ENCODE peak calls at places on chromosomes 7 and 10, in nine cellular contexts. O, B, C, N, W, H, M, Z and E are unnamed samples.

GRCh38 chr7:77348371-77348813 is 67.8 kb downstream of the GSAP start:
- DNase-seq in M (no peak), O (peak), N (no peak), H (no peak), Z (no peak), W (peak), C (no peak), B (no peak), E (peak)

GRCh38 chr10:6537704-6538103 is 42.4 kb downstream of the PRKCQ start:
- DNase-seq in C (no peak), Z (no peak), B (peak), O (no peak), W (no peak), H (peak), N (no peak), M (no peak), E (no peak)

GRCh38 chr7:135964254-135964653 is 12.9 kb downstream of the MTPN start:
- DNase-seq in N (no peak), B (no peak), Z (no peak), M (no peak), O (no peak), C (no peak), H (no peak), W (peak), E (no peak)

GRCh38 chr7:101673315-101673714 is 44.2 kb upstream of the MYL10 start:
- DNase-seq in Z (no peak), C (no peak), M (no peak), W (no peak), O (no peak), H (no peak), N (no peak), B (no peak), E (no peak)

GRCh38 chr7:158442260-158442659 is 145.4 kb downstream of the PTPRN2 start:
- DNase-seq in M (no peak), H (peak), Z (no peak), C (peak), W (no peak), O (no peak), B (no peak), N (peak), E (no peak)

GRCh38 chr10:110746254-110746826 is 102.2 kb downstream of the RBM20 start:
- DNase-seq in Z (peak), W (peak), N (peak), B (no peak), C (peak), H (peak), O (peak), M (peak), E (peak)

GRCh38 chr7:43248961-43249807 is 136.7 kb downstream of the HECW1 start:
- DNase-seq in B (peak), N (peak), Z (no peak), H (no peak), C (no peak), W (peak), O (no peak), M (no peak), E (peak)

GRCh38 chr7:25186436-25186835 is 41.9 kb downstream of the NPVF start:
- DNase-seq in C (no peak), N (no peak), M (no peak), B (no peak), Z (no peak), O (no peak), W (no peak), H (no peak), E (no peak)

GRCh38 chr7:923108-924041 is 31.1 kb downstream of the ADAP1 start:
- DNase-seq in C (no peak), O (peak), M (peak), W (peak), N (no peak), Z (peak), H (no peak), B (peak), E (no peak)

GRCh38 chr10:77675347-77675746 is 37.7 kb upstream of the KCNMA1 start:
- DNase-seq in M (no peak), N (no peak), H (no peak), W (no peak), O (no peak), B (no peak), Z (peak), C (no peak), E (no peak)

GRCh38 chr7:329691-330281 is 39.8 kb downstream of the FOXL3 start:
- DNase-seq in N (no peak), Z (no peak), B (peak), C (no peak), H (no peak), W (no peak), M (no peak), O (no peak), E (no peak)

GRCh38 chr7:47809387-47809786 is 138.9 kb downstream of the PKD1L1 start:
- DNase-seq in N (no peak), W (no peak), H (no peak), C (no peak), Z (no peak), B (no peak), M (no peak), O (no peak), E (no peak)

GRCh38 chr10:7788640-7789335 is 811 bp downstream of the ATP5F1C start:
- DNase-seq in W (peak), O (peak), Z (no peak), M (no peak), N (no peak), C (peak), H (peak), B (no peak), E (no peak)

GRCh38 chr10:5840314-5841307 is 27.4 kb upstream of the GDI2 start:
- DNase-seq in H (no peak), O (peak), B (no peak), W (no peak), N (no peak), C (peak), M (peak), Z (peak), E (no peak)

GRCh38 chr10:72692897-72693598 is 1.1 kb downstream of the MCU start:
- DNase-seq in W (peak), B (no peak), H (no peak), Z (peak), N (no peak), C (no peak), O (peak), M (no peak), E (no peak)

GRCh38 chr10:12774219-12774894 is 227.2 kb downstream of the CCDC3 start:
- DNase-seq in C (no peak), O (no peak), N (no peak), Z (no peak), W (no peak), H (peak), B (no peak), M (no peak), E (no peak)

GRCh38 chr7:50156163-50156562 is 63.1 kb upstream of the ZPBP start:
- DNase-seq in Z (no peak), O (no peak), H (no peak), M (no peak), W (no peak), N (no peak), B (no peak), C (no peak), E (no peak)

GRCh38 chr10:133441780-133442179 is 12.0 kb upstream of the SCART1 start:
- DNase-seq in B (no peak), O (no peak), N (no peak), W (no peak), C (no peak), H (no peak), M (no peak), Z (no peak), E (no peak)

GRCh38 chr7:138243430-138243829 is 167.2 kb downstream of the AKR1D1 start:
- DNase-seq in M (peak), O (peak), H (peak), B (no peak), C (peak), Z (no peak), W (no peak), N (peak), E (no peak)

GRCh38 chr10:49594594-49594993 is 15.5 kb upstream of the SLC18A3 start:
- DNase-seq in M (peak), H (peak), N (peak), O (peak), C (peak), B (no peak), W (peak), Z (peak), E (peak)

GRCh38 chr7:18570890-18571478 is 75.4 kb downstream of the HDAC9 start:
- DNase-seq in O (peak), Z (no peak), W (peak), H (peak), C (peak), N (peak), B (no peak), M (no peak), E (peak)

GRCh38 chr10:24691113-24691512 is 32.6 kb downstream of the ARHGAP21 start:
- DNase-seq in W (peak), H (no peak), N (no peak), B (no peak), C (no peak), O (peak), Z (no peak), M (no peak), E (no peak)

GRCh38 chr10:47309403-47310089 is 9.5 kb downstream of the GDF10 start:
- DNase-seq in H (peak), W (no peak), B (no peak), M (no peak), C (no peak), O (no peak), N (no peak), Z (no peak), E (no peak)

GRCh38 chr7:12895296-12895695 is 207.9 kb downstream of the ARL4A start:
- DNase-seq in O (no peak), N (no peak), M (no peak), W (no peak), Z (no peak), B (no peak), H (no peak), C (no peak), E (no peak)

GRCh38 chr10:102670871-102671434 is 26.7 kb downstream of the TRIM8 start:
- DNase-seq in H (peak), Z (no peak), B (no peak), N (no peak), M (no peak), C (peak), O (no peak), W (no peak), E (no peak)

GRCh38 chr7:137943132-137943551 is 58.7 kb downstream of the CREB3L2 start:
- DNase-seq in C (peak), O (peak), Z (no peak), B (no peak), W (peak), N (no peak), M (no peak), H (peak), E (no peak)

GRCh38 chr10:23196201-23196600 is 4.1 kb downstream of the PTF1A start:
- DNase-seq in N (no peak), H (no peak), O (no peak), W (no peak), M (no peak), B (no peak), C (no peak), Z (no peak), E (no peak)

GRCh38 chr10:47294057-47294456 is 5.9 kb upstream of the GDF10 start:
- DNase-seq in O (no peak), N (no peak), H (no peak), W (no peak), M (no peak), B (no peak), C (no peak), Z (no peak), E (no peak)

GRCh38 chr10:44647877-44648542 is 263.1 kb upstream of the CXCL12 start:
- DNase-seq in M (no peak), C (no peak), N (no peak), H (no peak), O (peak), Z (no peak), B (no peak), W (peak), E (peak)

GRCh38 chr10:86262671-86263165 is 103.9 kb downstream of the GRID1 start:
- DNase-seq in W (no peak), B (no peak), Z (no peak), H (peak), O (no peak), N (no peak), C (no peak), M (peak), E (no peak)

GRCh38 chr10:68900427-68901105 is 549 bp upstream of the DDX50 start:
- DNase-seq in B (peak), N (no peak), O (no peak), M (no peak), C (no peak), H (no peak), Z (no peak), W (peak), E (peak)

GRCh38 chr7:100157069-100157333 is 1.5 kb downstream of the TRAPPC14 start:
- DNase-seq in Z (no peak), W (no peak), B (no peak), M (no peak), C (no peak), N (no peak), H (no peak), O (no peak), E (no peak)

GRCh38 chr7:23811540-23811939 is 101.5 kb downstream of the STK31 start:
- DNase-seq in C (peak), B (no peak), N (peak), W (no peak), O (peak), H (peak), M (no peak), Z (no peak), E (no peak)

GRCh38 chr10:103966671-103967432 is at the start of gene SLK:
- DNase-seq in H (peak), B (peak), N (peak), Z (peak), W (peak), O (peak), C (peak), M (peak), E (peak)

GRCh38 chr7:72321637-72322036 is 90.5 kb downstream of the CALN1 start:
- DNase-seq in N (no peak), Z (no peak), O (no peak), H (no peak), W (no peak), M (no peak), C (no peak), B (no peak), E (no peak)

GRCh38 chr7:7861211-7861633 is 107.4 kb upstream of the GLCCI1 start:
- DNase-seq in C (peak), B (no peak), W (peak), Z (no peak), N (peak), H (no peak), O (peak), M (no peak), E (peak)

GRCh38 chr10:75038335-75038734 is 73.1 kb upstream of the SAMD8 start:
- DNase-seq in N (no peak), C (no peak), O (peak), Z (no peak), M (no peak), H (no peak), W (peak), B (no peak), E (peak)

GRCh38 chr10:100993986-100994708 is 5.5 kb upstream of the LZTS2 start:
- DNase-seq in Z (no peak), N (peak), C (no peak), B (no peak), W (peak), M (peak), O (peak), H (peak), E (peak)

GRCh38 chr10:4319870-4320367 is 506.1 kb upstream of the AKR1E2 start:
- DNase-seq in N (no peak), C (no peak), H (no peak), W (no peak), Z (no peak), B (no peak), O (no peak), M (no peak), E (no peak)

GRCh38 chr7:17732083-17732482 is 208.2 kb downstream of the SNX13 start:
- DNase-seq in M (no peak), N (no peak), H (no peak), C (no peak), Z (no peak), B (no peak), O (no peak), W (no peak), E (no peak)

GRCh38 chr7:141739250-141739649 is 1.1 kb downstream of the SSBP1 start:
- DNase-seq in C (no peak), N (no peak), M (no peak), W (no peak), H (no peak), O (no peak), Z (no peak), B (no peak), E (no peak)

GRCh38 chr7:141742229-141742628 is 4.1 kb downstream of the SSBP1 start:
- DNase-seq in H (no peak), M (no peak), Z (no peak), B (no peak), C (no peak), O (no peak), N (no peak), W (peak), E (no peak)

GRCh38 chr7:141737118-141737835 is 881 bp upstream of the SSBP1 start:
- DNase-seq in H (no peak), W (no peak), O (peak), Z (peak), C (peak), B (peak), M (no peak), N (peak), E (no peak)

GRCh38 chr7:141737836-141738591 is at the start of gene SSBP1:
- DNase-seq in M (peak), N (peak), Z (peak), C (peak), O (peak), W (peak), H (peak), B (peak), E (peak)

DNA sequence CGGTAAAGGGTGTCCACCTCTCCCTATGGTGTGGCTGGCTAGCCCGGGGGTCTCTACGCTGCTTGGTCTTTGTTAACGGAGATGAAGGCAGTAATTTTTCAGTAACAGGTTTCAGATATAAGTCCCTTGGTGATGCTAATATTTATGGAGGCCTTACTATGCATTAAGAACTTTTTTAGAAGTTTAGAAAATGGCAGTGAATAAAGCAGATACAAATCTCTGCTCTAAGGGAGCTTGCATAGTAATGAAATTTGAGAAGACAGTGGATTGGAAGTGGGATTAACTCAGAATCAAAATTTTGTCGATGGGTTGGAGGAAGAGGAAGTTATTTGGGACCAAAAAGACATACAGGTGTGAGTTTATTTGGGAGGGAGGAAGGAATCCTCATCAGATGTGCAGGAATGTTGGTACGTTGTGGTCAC is 445 bp downstream of the SSBP1 start:
- DNase-seq in N (no peak), M (no peak), H (no peak), B (no peak), O (no peak), C (no peak), W (no peak), Z (no peak), E (no peak)
- TF ChIP-seq CTCF in N (no peak), M (no peak), H (no peak), B (no peak), O (peak), C (no peak), W (peak), Z (no peak), E (no peak)

GRCh38 chr7:2661096-2661449 is 26.9 kb upstream of the AMZ1 start:
- DNase-seq in O (no peak), H (no peak), N (no peak), B (no peak), Z (no peak), M (no peak), W (no peak), C (no peak), E (no peak)
- TF ChIP-seq CTCF in O (no peak), H (no peak), N (no peak), B (no peak), Z (no peak), M (no peak), W (no peak), C (no peak), E (peak)

DNA sequence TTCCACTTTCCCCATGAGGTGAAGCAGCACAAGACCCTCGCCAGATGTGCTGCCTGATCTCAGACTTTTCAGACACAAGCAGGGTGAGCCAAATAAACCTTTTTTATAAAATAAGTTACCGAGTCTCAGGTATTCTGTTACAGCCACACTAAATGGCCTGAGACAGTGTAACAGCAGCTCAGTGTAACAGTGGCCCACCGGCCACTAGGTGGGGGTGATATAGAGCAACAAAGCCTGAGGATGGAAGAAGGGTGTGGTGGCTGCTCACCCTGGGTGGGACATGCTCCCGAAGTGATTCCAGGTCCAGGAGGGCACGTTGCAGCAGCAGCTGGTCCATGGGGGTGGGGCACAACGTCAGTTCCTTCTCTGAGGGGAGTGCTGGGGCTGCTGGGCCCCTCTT is 44.6 kb downstream of the BMS1 start:
- DNase-seq in M (peak), W (no peak), Z (no peak), N (no peak), C (no peak), O (no peak), H (peak), B (no peak), E (no peak)
- TF ChIP-seq CTCF in M (peak), W (no peak), Z (no peak), N (no peak), C (peak), O (peak), H (peak), B (no peak), E (peak)

DNA sequence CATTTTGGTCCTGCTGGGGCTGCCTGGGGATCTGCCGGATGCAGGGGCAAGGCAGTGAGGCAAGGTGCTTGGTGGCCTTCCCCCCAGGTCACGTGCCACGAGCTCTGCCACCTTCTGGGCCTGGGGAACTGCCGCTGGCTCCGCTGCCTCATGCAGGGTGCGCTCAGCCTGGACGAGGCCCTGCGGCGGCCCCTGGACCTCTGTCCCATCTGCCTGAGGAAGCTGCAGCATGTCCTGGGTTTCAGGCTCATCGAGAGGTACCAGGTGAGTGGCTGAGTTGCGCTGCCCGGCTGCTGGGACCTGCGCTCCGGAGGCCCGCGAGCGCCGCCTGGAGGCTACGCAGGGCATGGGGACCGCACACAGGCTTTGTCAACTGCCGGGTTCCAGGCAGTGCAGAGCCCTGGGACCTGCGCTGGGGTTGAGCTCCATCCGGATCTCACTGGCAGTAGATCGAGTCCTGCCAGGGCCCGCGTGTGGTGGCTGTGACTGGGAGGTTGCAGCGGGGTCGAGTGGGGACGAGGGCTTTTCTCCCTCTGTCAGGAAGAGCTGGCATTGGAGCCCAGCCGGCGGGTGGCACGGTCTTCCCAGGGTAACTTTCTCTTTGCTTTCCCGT is 21.7 kb downstream of the AMZ1 start:
- DNase-seq in N (peak), O (peak), B (peak), C (peak), H (peak), M (peak), Z (peak), W (peak), E (no peak)
- TF ChIP-seq CTCF in N (peak), O (peak), B (peak), C (peak), H (peak), M (peak), Z (peak), W (peak), E (peak)

GRCh38 chr7:130897515-130898419 is 163.8 kb upstream of the KLF14 start:
- DNase-seq in B (no peak), H (no peak), M (no peak), W (no peak), Z (peak), O (no peak), C (no peak), N (no peak), E (no peak)
- TF ChIP-seq CTCF in B (no peak), H (no peak), M (no peak), W (no peak), Z (no peak), O (no peak), C (no peak), N (no peak), E (no peak)